ENCODE peak calls at places on chromosome X, in four cellular contexts. I is psoas muscle, Q is sigmoid colon, R is uterus. G is an unnamed sample.

GRCh38 chrX:9493936-9494335 is 29.1 kb downstream of the TBL1X start:
- DNase-seq in Q (no peak), I (no peak), R (no peak), G (no peak)

GRCh38 chrX:2714551-2714950 is 23.5 kb downstream of the CD99 start:
- DNase-seq in R (no peak), I (no peak), Q (peak), G (no peak)

GRCh38 chrX:30821116-30821515 is 67.9 kb downstream of the TAB3 start:
- DNase-seq in Q (no peak), R (no peak), I (no peak), G (no peak)

GRCh38 chrX:21657318-21658151 is 595 bp downstream of the KLHL34 start:
- DNase-seq in R (no peak), I (peak), Q (no peak), G (no peak)

GRCh38 chrX:124209792-124210576 is 122.5 kb upstream of the TEX13D start:
- DNase-seq in Q (no peak), R (no peak), I (no peak), G (no peak)

GRCh38 chrX:19617550-19617949 is 102.2 kb upstream of the MAP3K15 start:
- DNase-seq in I (no peak), Q (no peak), R (no peak), G (no peak)

GRCh38 chrX:108020631-108021030 is 24.2 kb upstream of the VSIG1 start:
- DNase-seq in Q (no peak), R (no peak), I (no peak), G (no peak)

GRCh38 chrX:17328837-17329236 is 46.2 kb upstream of the NHS start:
- DNase-seq in I (no peak), R (no peak), Q (no peak), G (no peak)

GRCh38 chrX:85012098-85012497 is 8.4 kb downstream of the APOOL start:
- DNase-seq in I (no peak), Q (no peak), R (no peak), G (no peak)

GRCh38 chrX:57286507-57287251 is at the start of gene FAAH2:
- DNase-seq in I (peak), Q (no peak), R (no peak), G (no peak)

GRCh38 chrX:102684772-102685520 is 27.3 kb upstream of the GPRASP2 start:
- DNase-seq in R (no peak), I (no peak), Q (no peak), G (no peak)

GRCh38 chrX:7925867-7926472 is 1.2 kb downstream of the PNPLA4 start:
- DNase-seq in I (peak), Q (peak), R (peak), G (peak)

GRCh38 chrX:119235872-119236598 is at the start of gene PGRMC1:
- DNase-seq in I (peak), R (peak), Q (peak), G (peak)

GRCh38 chrX:21926527-21927278 is 13.8 kb upstream of the SMS start:
- DNase-seq in R (no peak), I (no peak), Q (no peak), G (peak)

GRCh38 chrX:42837092-42837726 is 59.2 kb upstream of the PPP1R2C start:
- DNase-seq in R (no peak), I (no peak), Q (no peak), G (no peak)

GRCh38 chrX:46758163-46758955 is 559 bp downstream of the SLC9A7 start:
- DNase-seq in Q (no peak), R (no peak), I (peak), G (peak)

GRCh38 chrX:44748014-44748413 is 95.8 kb upstream of the DUSP21 start:
- DNase-seq in I (no peak), R (no peak), Q (no peak), G (no peak)

GRCh38 chrX:43176686-43177085 is 398.7 kb upstream of the PPP1R2C start:
- DNase-seq in R (no peak), I (no peak), Q (no peak), G (no peak)

GRCh38 chrX:95076449-95076848 is 1402.4 kb downstream of the FAM133A start:
- DNase-seq in R (no peak), Q (no peak), I (no peak), G (peak)

GRCh38 chrX:7647826-7648225 is 195.1 kb upstream of the VCX start:
- DNase-seq in R (no peak), Q (no peak), I (no peak), G (no peak)

GRCh38 chrX:72051589-72051988 is 80.1 kb downstream of the RTL5 start:
- DNase-seq in Q (no peak), I (no peak), R (no peak), G (no peak)

GRCh38 chrX:55039471-55039870 is 8.7 kb upstream of the ALAS2 start:
- DNase-seq in I (no peak), R (no peak), Q (no peak), G (no peak)

GRCh38 chrX:110081740-110082139 is 78.8 kb downstream of the TMEM164 start:
- DNase-seq in I (peak), R (no peak), Q (peak), G (peak)

GRCh38 chrX:6226053-6226645 is 2.5 kb downstream of the NLGN4X start:
- DNase-seq in R (no peak), I (no peak), Q (no peak), G (peak)

GRCh38 chrX:130395341-130395740 is 6.4 kb upstream of the RBMX2 start:
- DNase-seq in Q (no peak), I (no peak), R (no peak), G (no peak)

GRCh38 chrX:7045238-7045955 is 102.1 kb upstream of the STS start:
- DNase-seq in Q (no peak), I (no peak), R (no peak), G (no peak)

GRCh38 chrX:55709735-55710134 is 7.8 kb upstream of the RRAGB start:
- DNase-seq in I (no peak), R (no peak), Q (no peak), G (no peak)

DNA sequence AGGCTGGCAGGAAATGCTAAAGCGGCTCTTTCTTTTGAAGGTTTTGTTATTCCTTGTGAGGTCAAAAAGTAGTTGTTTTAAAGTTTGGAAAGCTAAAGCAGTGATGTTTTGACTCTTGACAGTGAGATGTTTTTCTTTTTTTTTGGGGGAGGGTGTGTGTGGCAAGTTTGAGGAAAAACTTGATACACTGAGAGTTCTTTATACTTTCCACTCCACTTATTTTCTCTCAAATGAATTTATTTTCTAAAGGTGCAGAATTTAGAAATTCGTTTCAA is 22.7 kb downstream of the PLS3 start:
- DNase-seq in Q (no peak), R (no peak), I (no peak), G (no peak)
- H3K4me3 ChIP-seq in Q (peak), R (no peak), I (no peak), G (peak)

GRCh38 chrX:40539214-40540142 is 41.3 kb upstream of the ATP6AP2 start:
- DNase-seq in I (peak), R (peak), Q (peak), G (peak)
- TF ChIP-seq CTCF in I (no peak), R (no peak), Q (no peak), G (no peak)

GRCh38 chrX:103918050-103918449 is 44.4 kb upstream of the TMSB15B start:
- DNase-seq in I (peak), Q (peak), R (peak), G (peak)
- H3K4me3 ChIP-seq in I (peak), Q (peak), R (peak), G (peak)

GRCh38 chrX:135572436-135572835 is 52.0 kb downstream of the INTS6L start:
- DNase-seq in I (no peak), Q (no peak), R (no peak), G (peak)
- TF ChIP-seq CTCF in I (peak), Q (peak), R (peak), G (no peak)

G was measured in foreskin fibroblast.